ENCODE peak calls at places on chromosomes 11 and 22, in nine cellular contexts. B, Q, I, K, D, L, Y, T and V are unnamed samples.

GRCh38 chr22:19903031-19903430 is 38.5 kb upstream of the COMT start:
- DNase-seq in Y (no peak), L (no peak), D (no peak), Q (no peak), K (no peak), B (no peak), T (no peak), I (no peak), V (no peak)

GRCh38 chr22:27810566-27810965 is 9.0 kb upstream of the MN1 start:
- DNase-seq in T (peak), D (no peak), B (no peak), K (no peak), L (no peak), Q (peak), I (no peak), Y (no peak), V (no peak)

GRCh38 chr22:49364398-49364797 is 463.3 kb downstream of the BRD1 start:
- DNase-seq in I (peak), K (no peak), D (no peak), Q (no peak), B (no peak), L (no peak), Y (peak), T (no peak), V (no peak)

GRCh38 chr22:49967333-49968241 is 7.0 kb downstream of the PIM3 start:
- DNase-seq in D (no peak), I (peak), K (peak), Y (peak), L (peak), T (peak), Q (peak), B (peak), V (no peak)

GRCh38 chr11:115660072-115660805 is 156.0 kb upstream of the CADM1 start:
- DNase-seq in I (no peak), L (no peak), D (no peak), Y (no peak), K (no peak), T (no peak), B (no peak), Q (no peak), V (peak)

GRCh38 chr11:46003647-46004046 is 81.2 kb downstream of the LARGE2 start:
- DNase-seq in B (no peak), I (no peak), Y (no peak), T (no peak), K (no peak), Q (no peak), D (no peak), L (peak), V (no peak)

GRCh38 chr22:48224332-48224731 is 1461.9 kb downstream of the TBC1D22A start:
- DNase-seq in Y (no peak), Q (no peak), K (no peak), L (no peak), T (no peak), I (no peak), B (no peak), D (no peak), V (no peak)

GRCh38 chr22:46770726-46771125 is 8.3 kb downstream of the TBC1D22A start:
- DNase-seq in T (no peak), Y (no peak), K (no peak), L (no peak), B (peak), I (no peak), Q (peak), D (no peak), V (no peak)

GRCh38 chr22:24728790-24729637 is 45.5 kb downstream of the PIWIL3 start:
- DNase-seq in B (peak), D (no peak), Y (no peak), Q (peak), I (no peak), L (peak), K (no peak), T (no peak), V (no peak)

GRCh38 chr22:21961886-21962654 is 9.4 kb upstream of the PPM1F start:
- DNase-seq in L (no peak), Q (no peak), B (peak), D (no peak), I (no peak), Y (no peak), T (no peak), K (no peak), V (no peak)

GRCh38 chr11:113874920-113875413 is 405 bp downstream of the USP28 start:
- DNase-seq in L (no peak), B (peak), K (no peak), Y (no peak), Q (no peak), T (no peak), I (no peak), D (no peak), V (no peak)